ENCODE peak calls at places on chromosomes 3 and 15, in six cellular contexts. One of them, this sample, is unnamed.

GRCh38 chr15:86555939-86556725 is 476.5 kb downstream of the AGBL1 start:
- DNase-seq in activated CD8-positive, alpha-beta T cell treated with anti-CD3 and anti-CD28 coated beads for 36 hours: no peak
- DNase-seq in ACHN: no peak
- DNase-seq in left colon: no peak
- DNase-seq in lower leg skin: no peak
- DNase-seq in cardiac septum: no peak
- DNase-seq in this sample: no peak

GRCh38 chr15:76330281-76330680 is 6.3 kb upstream of the ISL2 start:
- DNase-seq in activated CD8-positive, alpha-beta T cell treated with anti-CD3 and anti-CD28 coated beads for 36 hours: no peak
- DNase-seq in ACHN: peak
- DNase-seq in left colon: no peak
- DNase-seq in lower leg skin: peak
- DNase-seq in cardiac septum: no peak
- DNase-seq in this sample: no peak

GRCh38 chr15:22839046-22839705 is 710 bp downstream of the NIPA2 start:
- DNase-seq in cardiac septum: no peak
- DNase-seq in ACHN: peak
- DNase-seq in left colon: no peak
- DNase-seq in activated CD8-positive, alpha-beta T cell treated with anti-CD3 and anti-CD28 coated beads for 36 hours: no peak
- DNase-seq in lower leg skin: no peak
- DNase-seq in this sample: peak

GRCh38 chr15:34610388-34610787 is 26.9 kb upstream of the GOLGA8B start:
- DNase-seq in cardiac septum: no peak
- DNase-seq in left colon: no peak
- DNase-seq in lower leg skin: no peak
- DNase-seq in ACHN: peak
- DNase-seq in activated CD8-positive, alpha-beta T cell treated with anti-CD3 and anti-CD28 coated beads for 36 hours: no peak
- DNase-seq in this sample: peak

GRCh38 chr3:151918253-151919029 is 45.0 kb downstream of the SUCNR1 start:
- DNase-seq in left colon: no peak
- DNase-seq in cardiac septum: no peak
- DNase-seq in ACHN: peak
- DNase-seq in lower leg skin: no peak
- DNase-seq in activated CD8-positive, alpha-beta T cell treated with anti-CD3 and anti-CD28 coated beads for 36 hours: no peak
- DNase-seq in this sample: peak

GRCh38 chr15:20295238-20295811 is 246.3 kb downstream of the GOLGA6L6 start:
- DNase-seq in activated CD8-positive, alpha-beta T cell treated with anti-CD3 and anti-CD28 coated beads for 36 hours: no peak
- DNase-seq in left colon: no peak
- DNase-seq in ACHN: no peak
- DNase-seq in cardiac septum: peak
- DNase-seq in lower leg skin: peak
- DNase-seq in this sample: no peak

GRCh38 chr3:8882617-8883016 is 80.7 kb downstream of the RAD18 start:
- DNase-seq in ACHN: no peak
- DNase-seq in cardiac septum: no peak
- DNase-seq in lower leg skin: no peak
- DNase-seq in left colon: no peak
- DNase-seq in activated CD8-positive, alpha-beta T cell treated with anti-CD3 and anti-CD28 coated beads for 36 hours: no peak
- DNase-seq in this sample: no peak

GRCh38 chr3:22231061-22231460 is 480.1 kb upstream of the ZNF385D start:
- DNase-seq in left colon: no peak
- DNase-seq in ACHN: no peak
- DNase-seq in cardiac septum: no peak
- DNase-seq in activated CD8-positive, alpha-beta T cell treated with anti-CD3 and anti-CD28 coated beads for 36 hours: no peak
- DNase-seq in lower leg skin: no peak
- DNase-seq in this sample: no peak

GRCh38 chr15:69380726-69381105 is 33.4 kb upstream of the KIF23 start:
- DNase-seq in ACHN: no peak
- DNase-seq in activated CD8-positive, alpha-beta T cell treated with anti-CD3 and anti-CD28 coated beads for 36 hours: no peak
- DNase-seq in lower leg skin: no peak
- DNase-seq in cardiac septum: no peak
- DNase-seq in left colon: no peak
- DNase-seq in this sample: no peak

GRCh38 chr15:58062983-58063382 is 2.5 kb downstream of the ALDH1A2 start:
- DNase-seq in activated CD8-positive, alpha-beta T cell treated with anti-CD3 and anti-CD28 coated beads for 36 hours: no peak
- DNase-seq in cardiac septum: no peak
- DNase-seq in ACHN: no peak
- DNase-seq in lower leg skin: no peak
- DNase-seq in left colon: no peak
- DNase-seq in this sample: no peak

GRCh38 chr15:79283252-79284048 is 928 bp downstream of the ANKRD34C start:
- DNase-seq in ACHN: peak
- DNase-seq in left colon: peak
- DNase-seq in cardiac septum: no peak
- DNase-seq in lower leg skin: no peak
- DNase-seq in activated CD8-positive, alpha-beta T cell treated with anti-CD3 and anti-CD28 coated beads for 36 hours: peak
- DNase-seq in this sample: no peak

GRCh38 chr3:10665611-10666010 is 150.4 kb upstream of the SLC6A11 start:
- DNase-seq in activated CD8-positive, alpha-beta T cell treated with anti-CD3 and anti-CD28 coated beads for 36 hours: no peak
- DNase-seq in cardiac septum: no peak
- DNase-seq in lower leg skin: peak
- DNase-seq in ACHN: no peak
- DNase-seq in left colon: no peak
- DNase-seq in this sample: no peak

GRCh38 chr15:74540135-74540760 is 772 bp upstream of the ARID3B start:
- DNase-seq in lower leg skin: peak
- DNase-seq in left colon: no peak
- DNase-seq in activated CD8-positive, alpha-beta T cell treated with anti-CD3 and anti-CD28 coated beads for 36 hours: peak
- DNase-seq in ACHN: peak
- DNase-seq in cardiac septum: no peak
- DNase-seq in this sample: peak

GRCh38 chr15:93165737-93166136 is 76.7 kb upstream of the RGMA start:
- DNase-seq in lower leg skin: no peak
- DNase-seq in ACHN: no peak
- DNase-seq in activated CD8-positive, alpha-beta T cell treated with anti-CD3 and anti-CD28 coated beads for 36 hours: no peak
- DNase-seq in left colon: no peak
- DNase-seq in cardiac septum: no peak
- DNase-seq in this sample: no peak

GRCh38 chr3:99418209-99418635 is 220.2 kb upstream of the COL8A1 start:
- DNase-seq in lower leg skin: no peak
- DNase-seq in left colon: no peak
- DNase-seq in cardiac septum: no peak
- DNase-seq in activated CD8-positive, alpha-beta T cell treated with anti-CD3 and anti-CD28 coated beads for 36 hours: no peak
- DNase-seq in ACHN: no peak
- DNase-seq in this sample: no peak

GRCh38 chr3:36132214-36132613 is 248.1 kb upstream of the STAC start:
- DNase-seq in ACHN: no peak
- DNase-seq in cardiac septum: no peak
- DNase-seq in lower leg skin: no peak
- DNase-seq in activated CD8-positive, alpha-beta T cell treated with anti-CD3 and anti-CD28 coated beads for 36 hours: no peak
- DNase-seq in left colon: no peak
- DNase-seq in this sample: no peak

GRCh38 chr3:33385423-33385822 is 54.8 kb downstream of the UBP1 start:
- DNase-seq in lower leg skin: no peak
- DNase-seq in cardiac septum: no peak
- DNase-seq in ACHN: no peak
- DNase-seq in activated CD8-positive, alpha-beta T cell treated with anti-CD3 and anti-CD28 coated beads for 36 hours: peak
- DNase-seq in left colon: no peak
- DNase-seq in this sample: peak

GRCh38 chr15:33150993-33151392 is 43.5 kb downstream of the FMN1 start:
- DNase-seq in left colon: no peak
- DNase-seq in activated CD8-positive, alpha-beta T cell treated with anti-CD3 and anti-CD28 coated beads for 36 hours: no peak
- DNase-seq in cardiac septum: no peak
- DNase-seq in lower leg skin: no peak
- DNase-seq in ACHN: no peak
- DNase-seq in this sample: no peak

GRCh38 chr3:194687638-194688206 is 2.0 kb downstream of the FAM43A start:
- DNase-seq in lower leg skin: peak
- DNase-seq in activated CD8-positive, alpha-beta T cell treated with anti-CD3 and anti-CD28 coated beads for 36 hours: peak
- DNase-seq in cardiac septum: peak
- DNase-seq in left colon: peak
- DNase-seq in ACHN: peak
- DNase-seq in this sample: peak

GRCh38 chr3:177498037-177498857 is 301.0 kb upstream of the TBL1XR1 start:
- DNase-seq in activated CD8-positive, alpha-beta T cell treated with anti-CD3 and anti-CD28 coated beads for 36 hours: no peak
- DNase-seq in lower leg skin: no peak
- DNase-seq in ACHN: peak
- DNase-seq in left colon: no peak
- DNase-seq in cardiac septum: no peak
- DNase-seq in this sample: no peak

GRCh38 chr3:96000963-96001362 is 813.4 kb upstream of the EPHA6 start:
- DNase-seq in ACHN: no peak
- DNase-seq in activated CD8-positive, alpha-beta T cell treated with anti-CD3 and anti-CD28 coated beads for 36 hours: no peak
- DNase-seq in left colon: no peak
- DNase-seq in cardiac septum: no peak
- DNase-seq in lower leg skin: no peak
- DNase-seq in this sample: no peak

GRCh38 chr15:38072507-38073277 is 138.3 kb downstream of the TMCO5A start:
- DNase-seq in lower leg skin: peak
- DNase-seq in activated CD8-positive, alpha-beta T cell treated with anti-CD3 and anti-CD28 coated beads for 36 hours: peak
- DNase-seq in left colon: peak
- DNase-seq in cardiac septum: peak
- DNase-seq in ACHN: peak
- DNase-seq in this sample: peak

GRCh38 chr3:28840976-28841376 is 439.9 kb upstream of the RBMS3 start:
- DNase-seq in ACHN: no peak
- DNase-seq in cardiac septum: no peak
- DNase-seq in activated CD8-positive, alpha-beta T cell treated with anti-CD3 and anti-CD28 coated beads for 36 hours: peak
- DNase-seq in lower leg skin: no peak
- DNase-seq in left colon: no peak
- DNase-seq in this sample: no peak

GRCh38 chr3:196537319-196537984 is 22.3 kb upstream of the SMCO1 start:
- DNase-seq in left colon: peak
- DNase-seq in activated CD8-positive, alpha-beta T cell treated with anti-CD3 and anti-CD28 coated beads for 36 hours: peak
- DNase-seq in ACHN: peak
- DNase-seq in lower leg skin: no peak
- DNase-seq in cardiac septum: no peak
- DNase-seq in this sample: peak

GRCh38 chr15:28109626-28110415 is 10.7 kb upstream of the OCA2 start:
- DNase-seq in left colon: no peak
- DNase-seq in activated CD8-positive, alpha-beta T cell treated with anti-CD3 and anti-CD28 coated beads for 36 hours: no peak
- DNase-seq in cardiac septum: peak
- DNase-seq in lower leg skin: peak
- DNase-seq in ACHN: no peak
- DNase-seq in this sample: no peak

GRCh38 chr3:134381836-134382442 is 7.7 kb upstream of the AMOTL2 start:
- DNase-seq in ACHN: no peak
- DNase-seq in activated CD8-positive, alpha-beta T cell treated with anti-CD3 and anti-CD28 coated beads for 36 hours: no peak
- DNase-seq in left colon: peak
- DNase-seq in lower leg skin: peak
- DNase-seq in cardiac septum: peak
- DNase-seq in this sample: no peak

GRCh38 chr15:100696452-100696851 is 94.1 kb downstream of the ASB7 start:
- DNase-seq in activated CD8-positive, alpha-beta T cell treated with anti-CD3 and anti-CD28 coated beads for 36 hours: no peak
- DNase-seq in ACHN: no peak
- DNase-seq in lower leg skin: no peak
- DNase-seq in cardiac septum: no peak
- DNase-seq in left colon: no peak
- DNase-seq in this sample: no peak

GRCh38 chr3:152738656-152739055 is 96.3 kb upstream of the P2RY1 start:
- DNase-seq in cardiac septum: no peak
- DNase-seq in ACHN: no peak
- DNase-seq in activated CD8-positive, alpha-beta T cell treated with anti-CD3 and anti-CD28 coated beads for 36 hours: no peak
- DNase-seq in lower leg skin: no peak
- DNase-seq in left colon: no peak
- DNase-seq in this sample: no peak

GRCh38 chr15:91311986-91312385 is 211.9 kb downstream of the SV2B start:
- DNase-seq in lower leg skin: no peak
- DNase-seq in ACHN: no peak
- DNase-seq in left colon: no peak
- DNase-seq in activated CD8-positive, alpha-beta T cell treated with anti-CD3 and anti-CD28 coated beads for 36 hours: peak
- DNase-seq in cardiac septum: no peak
- DNase-seq in this sample: no peak

GRCh38 chr3:194133661-194134230 is 2.2 kb upstream of the HES1 start:
- DNase-seq in lower leg skin: peak
- DNase-seq in cardiac septum: peak
- DNase-seq in ACHN: peak
- DNase-seq in activated CD8-positive, alpha-beta T cell treated with anti-CD3 and anti-CD28 coated beads for 36 hours: peak
- DNase-seq in left colon: peak
- DNase-seq in this sample: peak

GRCh38 chr15:73991260-73991659 is 835 bp downstream of the STOML1 start:
- DNase-seq in lower leg skin: peak
- DNase-seq in ACHN: peak
- DNase-seq in left colon: peak
- DNase-seq in activated CD8-positive, alpha-beta T cell treated with anti-CD3 and anti-CD28 coated beads for 36 hours: no peak
- DNase-seq in cardiac septum: peak
- DNase-seq in this sample: no peak

GRCh38 chr15:70853855-70854668 is at the start of gene LARP6:
- DNase-seq in ACHN: peak
- DNase-seq in left colon: peak
- DNase-seq in activated CD8-positive, alpha-beta T cell treated with anti-CD3 and anti-CD28 coated beads for 36 hours: peak
- DNase-seq in cardiac septum: peak
- DNase-seq in lower leg skin: peak
- DNase-seq in this sample: no peak

GRCh38 chr3:194275721-194276120 is 75.4 kb downstream of the CPN2 start:
- DNase-seq in lower leg skin: peak
- DNase-seq in left colon: no peak
- DNase-seq in ACHN: no peak
- DNase-seq in cardiac septum: no peak
- DNase-seq in activated CD8-positive, alpha-beta T cell treated with anti-CD3 and anti-CD28 coated beads for 36 hours: peak
- DNase-seq in this sample: no peak

GRCh38 chr3:152177757-152178156 is 91.0 kb upstream of the MBNL1 start:
- DNase-seq in activated CD8-positive, alpha-beta T cell treated with anti-CD3 and anti-CD28 coated beads for 36 hours: no peak
- DNase-seq in left colon: no peak
- DNase-seq in ACHN: no peak
- DNase-seq in lower leg skin: no peak
- DNase-seq in cardiac septum: no peak
- DNase-seq in this sample: no peak

GRCh38 chr3:115254492-115255196 is 107.6 kb upstream of the ZBTB20 start:
- DNase-seq in ACHN: no peak
- DNase-seq in cardiac septum: peak
- DNase-seq in lower leg skin: no peak
- DNase-seq in left colon: no peak
- DNase-seq in activated CD8-positive, alpha-beta T cell treated with anti-CD3 and anti-CD28 coated beads for 36 hours: no peak
- DNase-seq in this sample: no peak